ENCODE peak calls at places on chromosomes 7 and 10, in eight cellular contexts. E, X, K, J, G, N, Q and D are unnamed samples.

GRCh38 chr7:148501707-148502139 is 88.8 kb upstream of the C7orf33 start:
- DNase-seq in E (peak; percentile 27), X (peak; percentile 13), K (no peak), J (no peak), G (peak; percentile 20), N (peak; percentile 30), Q (peak; percentile 84), D (peak; percentile 6)

GRCh38 chr7:68785036-68785435 is 813.2 kb upstream of the AUTS2 start:
- DNase-seq in E (no peak), X (no peak), K (no peak), J (peak; percentile 37), G (no peak), N (no peak), Q (no peak), D (peak; percentile 18)

GRCh38 chr10:118278649-118279048 is 63.5 kb downstream of the FAM204A start:
- DNase-seq in E (no peak), X (no peak), K (no peak), J (no peak), G (no peak), N (no peak), Q (no peak), D (no peak)

GRCh38 chr7:17184805-17185689 is 113.4 kb upstream of the AHR start:
- DNase-seq in E (no peak), X (no peak), K (peak; percentile 73), J (no peak), G (no peak), N (no peak), Q (no peak), D (peak; percentile 36)

GRCh38 chr7:93626869-93627268 is 52.3 kb upstream of the CALCR start:
- DNase-seq in E (no peak), X (no peak), K (no peak), J (no peak), G (no peak), N (no peak), Q (no peak), D (no peak)

GRCh38 chr10:100769481-100769880 is 24.1 kb downstream of the PAX2 start:
- DNase-seq in E (no peak), X (no peak), K (no peak), J (no peak), G (no peak), N (no peak), Q (no peak), D (no peak)

GRCh38 chr10:50224330-50224952 is 26.9 kb downstream of the ASAH2 start:
- DNase-seq in E (peak; percentile 50), X (peak; percentile 38), K (peak; percentile 64), J (peak; percentile 30), G (peak; percentile 16), N (peak; percentile 34), Q (peak; percentile 67), D (peak; percentile 43)

GRCh38 chr7:143318661-143319060 is 2.8 kb downstream of the CLCN1 start:
- DNase-seq in E (no peak), X (no peak), K (peak; percentile 65), J (no peak), G (no peak), N (no peak), Q (no peak), D (no peak)

GRCh38 chr10:114058297-114058696 is 14.6 kb downstream of the ADRB1 start:
- DNase-seq in E (no peak), X (no peak), K (no peak), J (no peak), G (no peak), N (no peak), Q (peak; percentile 21), D (no peak)

GRCh38 chr10:44460499-44460898 is 75.6 kb upstream of the CXCL12 start:
- DNase-seq in E (no peak), X (no peak), K (peak; percentile 88), J (no peak), G (no peak), N (no peak), Q (no peak), D (no peak)

GRCh38 chr10:132452216-132452650 is 55.2 kb downstream of the PWWP2B start:
- DNase-seq in E (peak; percentile 47), X (peak; percentile 41), K (no peak), J (no peak), G (no peak), N (peak; percentile 55), Q (peak; percentile 19), D (no peak)